ENCODE peak calls at places on chromosomes 5 and 9, in seven cellular contexts. H, E, F, L, I, R and D are unnamed samples.

GRCh38 chr5:60382761-60383160 is 317.2 kb downstream of the DEPDC1B start:
- DNase-seq in F (no peak), R (peak), I (no peak), L (peak), E (peak), H (no peak), D (no peak)

GRCh38 chr9:124665391-124666058 is 105.6 kb downstream of the NR6A1 start:
- DNase-seq in E (no peak), R (no peak), F (no peak), H (no peak), I (no peak), L (peak), D (no peak)

GRCh38 chr5:14665110-14665822 is 748 bp downstream of the OTULIN start:
- DNase-seq in F (peak), L (peak), H (no peak), I (no peak), E (peak), R (peak), D (peak)

GRCh38 chr9:134434896-134435506 is 108.7 kb downstream of the RXRA start:
- DNase-seq in R (no peak), L (peak), I (peak), E (no peak), F (peak), H (peak), D (peak)

GRCh38 chr5:89968870-89969472 is 440.6 kb downstream of the CETN3 start:
- DNase-seq in F (no peak), E (no peak), R (no peak), L (peak), I (no peak), H (no peak), D (no peak)

GRCh38 chr9:122978586-122978985 is 37.8 kb downstream of the RABGAP1 start:
- DNase-seq in H (no peak), R (no peak), F (no peak), L (peak), E (no peak), I (no peak), D (no peak)

GRCh38 chr9:130243015-130243881 is 22.3 kb upstream of the HMCN2 start:
- DNase-seq in F (peak), H (peak), I (peak), R (peak), E (peak), L (peak), D (peak)

GRCh38 chr9:137240321-137240840 is 706 bp upstream of the TUBB4B start:
- DNase-seq in R (peak), H (peak), I (peak), L (peak), E (peak), F (peak), D (no peak)

GRCh38 chr5:137192293-137192743 is 306.8 kb downstream of the SPOCK1 start:
- DNase-seq in E (no peak), R (no peak), L (peak), I (no peak), F (no peak), H (no peak), D (no peak)

GRCh38 chr9:109483771-109484442 is 14.2 kb downstream of the PTPN3 start:
- DNase-seq in L (no peak), F (no peak), E (no peak), R (no peak), I (no peak), H (no peak), D (no peak)

GRCh38 chr5:138011991-138012390 is 20.9 kb downstream of the FAM13B start:
- DNase-seq in E (no peak), L (no peak), R (no peak), H (no peak), F (no peak), I (no peak), D (no peak)

GRCh38 chr9:73143606-73144328 is 7.9 kb upstream of the ANXA1 start:
- DNase-seq in R (no peak), E (no peak), I (no peak), L (peak), F (no peak), H (no peak), D (no peak)

GRCh38 chr5:5373351-5374033 is 49.0 kb upstream of the ICE1 start:
- DNase-seq in F (no peak), H (no peak), E (no peak), R (no peak), L (no peak), I (no peak), D (no peak)

GRCh38 chr5:150394912-150395689 is 17.6 kb downstream of the CD74 start:
- DNase-seq in I (no peak), E (no peak), H (no peak), F (no peak), L (no peak), R (no peak), D (no peak)

GRCh38 chr9:106107716-106108115 is 413.4 kb downstream of the TMEM38B start:
- DNase-seq in E (no peak), F (no peak), R (no peak), I (no peak), L (no peak), H (no peak), D (no peak)

GRCh38 chr5:142537938-142538337 is 148.0 kb downstream of the FGF1 start:
- DNase-seq in E (no peak), I (no peak), L (no peak), H (no peak), R (no peak), F (no peak), D (no peak)

GRCh38 chr9:79152306-79152705 is 419.5 kb upstream of the TLE4 start:
- DNase-seq in R (no peak), I (no peak), E (no peak), F (no peak), L (no peak), H (no peak), D (no peak)

GRCh38 chr9:79759460-79759859 is 187.7 kb downstream of the TLE4 start:
- DNase-seq in F (no peak), R (no peak), E (no peak), H (no peak), I (no peak), L (peak), D (no peak)

GRCh38 chr9:17600962-17601593 is 22.2 kb downstream of the SH3GL2 start:
- DNase-seq in E (no peak), L (no peak), I (no peak), F (no peak), R (no peak), H (no peak), D (no peak)

GRCh38 chr5:75167345-75167744 is 69.3 kb downstream of the ANKRD31 start:
- DNase-seq in E (peak), H (no peak), L (peak), I (no peak), R (no peak), F (no peak), D (no peak)

GRCh38 chr5:179406031-179406681 is 60.9 kb upstream of the ADAMTS2 start:
- DNase-seq in I (peak), F (no peak), H (peak), R (no peak), L (peak), E (no peak), D (no peak)

GRCh38 chr9:114894206-114894605 is 36.2 kb downstream of the TNFSF8 start:
- DNase-seq in F (no peak), I (no peak), R (no peak), L (peak), E (no peak), H (no peak), D (no peak)

GRCh38 chr5:62178258-62178657 is 127.7 kb upstream of the KIF2A start:
- DNase-seq in E (no peak), I (no peak), R (no peak), H (no peak), F (no peak), L (no peak), D (no peak)

GRCh38 chr9:14910178-14910805 is at the start of gene FREM1:
- DNase-seq in E (no peak), F (peak), L (peak), H (peak), R (no peak), I (peak), D (no peak)

GRCh38 chr9:135758056-135758455 is 56.1 kb downstream of the KCNT1 start:
- DNase-seq in F (no peak), H (no peak), E (no peak), L (no peak), I (no peak), R (no peak), D (no peak)

GRCh38 chr5:119330367-119331183 is 25.2 kb upstream of the TNFAIP8 start:
- DNase-seq in L (no peak), F (no peak), R (no peak), H (no peak), E (no peak), I (no peak), D (no peak)

GRCh38 chr5:133969654-133970324 is 1.4 kb upstream of the C5orf15 start:
- DNase-seq in L (peak), R (peak), I (no peak), F (no peak), E (peak), H (no peak), D (no peak)

GRCh38 chr5:26649000-26649399 is 389.4 kb downstream of the CDH9 start:
- DNase-seq in L (no peak), H (no peak), F (no peak), I (no peak), R (no peak), E (no peak), D (no peak)

GRCh38 chr9:33734911-33735310 is 60.5 kb upstream of the PRSS3 start:
- DNase-seq in L (no peak), H (no peak), E (no peak), R (no peak), F (no peak), I (no peak), D (no peak)

GRCh38 chr5:76489877-76490688 is 87.0 kb downstream of the IQGAP2 start:
- DNase-seq in L (no peak), F (no peak), H (no peak), R (no peak), I (no peak), E (no peak), D (no peak)

GRCh38 chr9:70438341-70438924 is 24.0 kb upstream of the KLF9 start:
- DNase-seq in R (no peak), E (no peak), L (peak), I (no peak), H (no peak), F (peak), D (no peak)

GRCh38 chr5:73564018-73564417 is 1.4 kb downstream of the ANKRA2 start:
- DNase-seq in L (peak), E (no peak), H (no peak), R (no peak), I (no peak), F (no peak), D (no peak)

DNA sequence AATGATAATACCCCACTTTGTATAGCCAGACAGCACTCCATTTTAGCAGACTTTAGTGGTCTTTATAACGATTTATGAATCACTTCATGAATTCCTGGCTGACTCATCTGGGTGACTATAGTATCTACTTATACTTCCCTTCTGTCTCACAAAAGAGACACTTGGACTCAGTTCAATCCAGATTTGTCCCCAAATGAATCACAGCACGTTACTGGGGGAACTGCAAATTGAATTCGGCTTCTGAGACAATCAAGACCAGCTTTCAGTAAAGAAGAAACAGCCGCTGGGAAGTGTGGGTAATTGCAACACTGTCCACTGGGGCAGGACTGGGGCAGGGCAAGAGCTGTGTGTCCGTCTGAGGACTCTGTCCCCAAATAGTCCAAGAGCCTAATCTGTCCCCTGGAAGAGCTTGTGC is 337.3 kb upstream of the RFX3 start:
- DNase-seq in L (peak), E (no peak), I (no peak), R (no peak), H (no peak), F (no peak), D (no peak)
- TF ChIP-seq CTCF in L (no peak), E (no peak), I (no peak), R (no peak), H (no peak), F (peak), D (no peak)

GRCh38 chr5:122465994-122466393 is 154.0 kb downstream of the SNCAIP start:
- DNase-seq in L (no peak), H (no peak), E (no peak), F (no peak), R (no peak), I (no peak), D (no peak)

GRCh38 chr5:122470365-122470764 is 158.3 kb downstream of the SNCAIP start:
- DNase-seq in F (no peak), L (no peak), I (no peak), H (no peak), E (no peak), R (no peak), D (no peak)

GRCh38 chr5:122469520-122469919 is 157.5 kb downstream of the SNCAIP start:
- DNase-seq in I (no peak), R (no peak), F (no peak), E (no peak), H (no peak), L (no peak), D (no peak)

GRCh38 chr5:122471031-122471751 is 159.2 kb downstream of the SNCAIP start:
- DNase-seq in R (no peak), E (no peak), I (no peak), H (no peak), L (no peak), F (no peak), D (no peak)

DNA sequence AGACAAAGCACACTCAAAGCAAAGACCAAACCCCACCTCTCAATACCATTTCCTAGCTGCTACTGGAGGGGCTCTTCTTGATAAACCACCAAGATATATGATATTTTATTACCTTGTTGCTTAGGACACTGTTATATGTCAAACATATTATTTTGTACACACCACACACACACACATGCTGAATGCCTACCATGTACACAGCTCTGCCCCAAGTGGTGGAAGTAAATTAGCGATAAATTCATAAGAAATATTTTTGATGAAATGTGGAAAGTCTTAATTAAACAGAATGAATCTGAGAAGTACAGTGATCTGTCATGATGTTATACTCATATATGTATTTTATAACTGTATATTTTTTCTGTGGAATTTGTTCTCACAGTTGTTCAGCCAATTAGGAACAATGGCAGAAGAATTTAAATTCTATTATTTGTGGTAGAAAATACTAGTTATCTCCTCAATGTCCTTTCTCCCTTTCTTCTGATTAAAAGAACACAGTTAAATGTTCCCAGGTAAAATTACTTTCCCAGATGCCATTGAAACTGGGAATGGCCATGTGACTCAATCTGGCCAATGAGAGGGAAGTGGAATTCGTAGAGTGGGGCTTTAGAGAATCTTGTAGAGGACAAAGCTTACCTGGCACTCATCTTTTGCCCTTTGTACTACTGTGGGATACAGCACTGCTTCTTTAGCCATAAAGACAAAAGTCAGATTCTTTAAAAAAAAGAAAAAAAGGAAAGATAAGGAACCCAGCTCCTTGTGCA is 156.5 kb downstream of the SNCAIP start:
- DNase-seq in F (no peak), E (no peak), R (no peak), I (no peak), L (no peak), H (no peak), D (no peak)
- TF ChIP-seq CTCF in F (no peak), E (no peak), R (no peak), I (peak), L (no peak), H (no peak), D (peak)

GRCh38 chr9:116002181-116002580 is 151.4 kb upstream of the PAPPA start:
- DNase-seq in F (no peak), I (no peak), L (no peak), E (no peak), H (no peak), R (no peak), D (no peak)

GRCh38 chr9:116008278-116008677 is 145.3 kb upstream of the PAPPA start:
- DNase-seq in L (no peak), I (no peak), H (no peak), F (no peak), E (no peak), R (no peak), D (no peak)

GRCh38 chr9:116002624-116003023 is 151.0 kb upstream of the PAPPA start:
- DNase-seq in E (no peak), I (no peak), L (peak), F (no peak), R (no peak), H (no peak), D (no peak)

GRCh38 chr9:116007824-116008223 is 145.8 kb upstream of the PAPPA start:
- DNase-seq in F (no peak), R (no peak), L (no peak), H (no peak), E (no peak), I (no peak), D (no peak)

DNA sequence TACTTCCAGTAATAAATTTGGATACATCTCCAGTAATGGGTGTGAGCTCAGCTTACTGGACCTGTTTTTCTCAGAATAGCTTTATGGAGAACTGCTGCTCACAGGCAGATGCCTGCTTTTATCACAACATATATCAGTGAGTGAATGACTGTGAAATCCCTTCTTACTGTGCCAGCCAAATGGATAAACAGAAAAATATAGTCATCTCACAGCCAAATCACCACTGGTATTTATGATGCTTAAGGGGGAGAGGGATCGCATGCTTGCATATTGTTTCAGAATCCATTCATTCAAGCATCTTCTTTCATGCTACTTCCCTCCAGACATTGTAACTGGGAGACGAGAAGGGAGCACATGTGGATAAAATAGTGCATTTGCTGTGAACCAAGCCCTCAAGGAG is 148.3 kb upstream of the PAPPA start:
- DNase-seq in F (no peak), R (no peak), H (no peak), I (no peak), L (no peak), E (no peak), D (no peak)
- TF ChIP-seq CTCF in F (no peak), R (no peak), H (no peak), I (no peak), L (no peak), E (no peak), D (no peak)

GRCh38 chr5:97044057-97044456 is 98.4 kb downstream of the LIX1 start:
- DNase-seq in H (no peak), F (peak), I (no peak), E (no peak), R (no peak), L (peak), D (no peak)
- TF ChIP-seq CTCF in H (no peak), F (peak), I (peak), E (peak), R (no peak), L (peak), D (peak)

DNA sequence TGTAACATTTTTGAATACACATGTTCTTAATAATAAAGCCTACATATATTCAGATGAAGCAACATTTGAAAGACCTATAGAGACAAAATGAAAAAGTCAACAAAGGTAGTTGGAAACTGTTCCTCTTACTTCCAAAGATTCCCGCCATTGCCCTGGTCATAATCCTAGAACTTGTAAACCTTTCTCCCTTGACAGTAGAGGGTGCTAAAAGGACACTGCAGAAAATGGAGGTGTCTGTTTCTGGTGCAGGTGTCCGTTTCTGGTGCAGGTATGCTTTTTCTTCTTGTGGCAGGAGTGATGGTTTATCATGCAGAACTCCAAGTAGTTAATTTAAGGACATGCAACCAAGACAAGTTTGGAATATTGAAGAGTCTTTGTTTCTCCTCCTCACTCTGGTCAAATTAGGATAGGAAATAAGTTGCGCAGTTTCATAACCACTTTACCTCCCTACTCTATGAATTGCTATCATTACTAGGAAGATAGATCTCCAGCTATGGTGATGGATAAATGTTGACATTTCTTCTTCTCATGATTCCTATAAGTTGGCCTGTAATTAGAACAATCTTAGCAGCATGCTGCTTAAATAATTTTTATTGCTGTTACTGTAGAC is 56.0 kb upstream of the FAM174A start:
- DNase-seq in F (no peak), H (no peak), L (no peak), I (no peak), R (peak), E (peak), D (no peak)
- TF ChIP-seq CTCF in F (peak), H (no peak), L (peak), I (peak), R (no peak), E (peak), D (peak)

GRCh38 chr5:37988454-37989046 is 148.7 kb upstream of the GDNF start:
- DNase-seq in E (no peak), I (no peak), H (no peak), R (no peak), F (no peak), L (no peak), D (no peak)

GRCh38 chr5:37989884-37990283 is 150.0 kb upstream of the GDNF start:
- DNase-seq in R (no peak), L (no peak), E (no peak), H (no peak), I (no peak), F (no peak), D (no peak)

GRCh38 chr5:37983463-37983862 is 143.6 kb upstream of the GDNF start:
- DNase-seq in F (no peak), H (no peak), I (no peak), L (no peak), R (no peak), E (no peak), D (no peak)

GRCh38 chr5:37979559-37979958 is 139.7 kb upstream of the GDNF start:
- DNase-seq in H (no peak), R (no peak), F (no peak), I (no peak), E (no peak), L (no peak), D (no peak)

GRCh38 chr5:37984300-37984699 is 144.5 kb upstream of the GDNF start:
- DNase-seq in I (no peak), F (no peak), H (no peak), L (no peak), R (no peak), E (no peak), D (no peak)
- TF ChIP-seq CTCF in I (no peak), F (no peak), H (no peak), L (no peak), R (no peak), E (no peak), D (no peak)